ENCODE peak calls at places on chromosomes 5 and 9, in seven cellular contexts. One of them, this sample, is unnamed.

GRCh38 chr9:135355466-135356420 is 123.8 kb upstream of the PPP1R26 start:
- DNase-seq in activated naive CD4-positive, alpha-beta T cell treated with anti-CD3 and anti-CD28 coated beads for 36 hours: no peak
- DNase-seq in activated CD8-positive, alpha-beta memory T cell treated with anti-CD3 and anti-CD28 coated beads for 4 hours: no peak
- DNase-seq in C1 segment of cervical spinal cord: no peak
- DNase-seq in lower leg skin: no peak
- DNase-seq in amygdala: no peak
- DNase-seq in H9: no peak
- DNase-seq in this sample: no peak

GRCh38 chr9:86733929-86734328 is 213.4 kb downstream of the GAS1 start:
- DNase-seq in activated naive CD4-positive, alpha-beta T cell treated with anti-CD3 and anti-CD28 coated beads for 36 hours: no peak
- DNase-seq in H9: no peak
- DNase-seq in amygdala: no peak
- DNase-seq in activated CD8-positive, alpha-beta memory T cell treated with anti-CD3 and anti-CD28 coated beads for 4 hours: no peak
- DNase-seq in lower leg skin: no peak
- DNase-seq in C1 segment of cervical spinal cord: no peak
- DNase-seq in this sample: no peak

GRCh38 chr9:105742088-105742487 is 47.7 kb downstream of the TMEM38B start:
- DNase-seq in amygdala: no peak
- DNase-seq in lower leg skin: no peak
- DNase-seq in activated CD8-positive, alpha-beta memory T cell treated with anti-CD3 and anti-CD28 coated beads for 4 hours: no peak
- DNase-seq in activated naive CD4-positive, alpha-beta T cell treated with anti-CD3 and anti-CD28 coated beads for 36 hours: no peak
- DNase-seq in H9: no peak
- DNase-seq in C1 segment of cervical spinal cord: no peak
- DNase-seq in this sample: no peak

GRCh38 chr9:130050472-130050871 is 3.2 kb upstream of the GPR107 start:
- DNase-seq in activated naive CD4-positive, alpha-beta T cell treated with anti-CD3 and anti-CD28 coated beads for 36 hours: no peak
- DNase-seq in C1 segment of cervical spinal cord: no peak
- DNase-seq in lower leg skin: peak; percentile 1
- DNase-seq in activated CD8-positive, alpha-beta memory T cell treated with anti-CD3 and anti-CD28 coated beads for 4 hours: no peak
- DNase-seq in H9: no peak
- DNase-seq in amygdala: no peak
- DNase-seq in this sample: no peak

GRCh38 chr9:21817176-21817575 is 14.7 kb downstream of the MTAP start:
- DNase-seq in activated naive CD4-positive, alpha-beta T cell treated with anti-CD3 and anti-CD28 coated beads for 36 hours: no peak
- DNase-seq in activated CD8-positive, alpha-beta memory T cell treated with anti-CD3 and anti-CD28 coated beads for 4 hours: no peak
- DNase-seq in C1 segment of cervical spinal cord: no peak
- DNase-seq in lower leg skin: no peak
- DNase-seq in H9: no peak
- DNase-seq in amygdala: no peak
- DNase-seq in this sample: no peak

GRCh38 chr5:177524539-177524900 is 7.8 kb upstream of the DDX41 start:
- DNase-seq in lower leg skin: no peak
- DNase-seq in C1 segment of cervical spinal cord: no peak
- DNase-seq in H9: no peak
- DNase-seq in activated CD8-positive, alpha-beta memory T cell treated with anti-CD3 and anti-CD28 coated beads for 4 hours: no peak
- DNase-seq in activated naive CD4-positive, alpha-beta T cell treated with anti-CD3 and anti-CD28 coated beads for 36 hours: no peak
- DNase-seq in amygdala: no peak
- DNase-seq in this sample: no peak

GRCh38 chr5:2169862-2170820 is 287.4 kb upstream of the IRX4 start:
- DNase-seq in C1 segment of cervical spinal cord: no peak
- DNase-seq in lower leg skin: no peak
- DNase-seq in amygdala: no peak
- DNase-seq in activated naive CD4-positive, alpha-beta T cell treated with anti-CD3 and anti-CD28 coated beads for 36 hours: no peak
- DNase-seq in activated CD8-positive, alpha-beta memory T cell treated with anti-CD3 and anti-CD28 coated beads for 4 hours: no peak
- DNase-seq in H9: no peak
- DNase-seq in this sample: no peak

GRCh38 chr5:131393498-131393968 is 129.7 kb downstream of the CDC42SE2 start:
- DNase-seq in amygdala: no peak
- DNase-seq in C1 segment of cervical spinal cord: no peak
- DNase-seq in activated CD8-positive, alpha-beta memory T cell treated with anti-CD3 and anti-CD28 coated beads for 4 hours: no peak
- DNase-seq in activated naive CD4-positive, alpha-beta T cell treated with anti-CD3 and anti-CD28 coated beads for 36 hours: no peak
- DNase-seq in lower leg skin: no peak
- DNase-seq in H9: no peak
- DNase-seq in this sample: no peak

GRCh38 chr5:178236685-178237084 is 4.1 kb upstream of the PHYKPL start:
- DNase-seq in amygdala: no peak
- DNase-seq in lower leg skin: no peak
- DNase-seq in activated naive CD4-positive, alpha-beta T cell treated with anti-CD3 and anti-CD28 coated beads for 36 hours: no peak
- DNase-seq in activated CD8-positive, alpha-beta memory T cell treated with anti-CD3 and anti-CD28 coated beads for 4 hours: no peak
- DNase-seq in H9: no peak
- DNase-seq in C1 segment of cervical spinal cord: peak; percentile 35
- DNase-seq in this sample: no peak

GRCh38 chr5:163574477-163575440 is 69.3 kb downstream of the MAT2B start:
- DNase-seq in H9: no peak
- DNase-seq in C1 segment of cervical spinal cord: no peak
- DNase-seq in activated naive CD4-positive, alpha-beta T cell treated with anti-CD3 and anti-CD28 coated beads for 36 hours: no peak
- DNase-seq in amygdala: no peak
- DNase-seq in lower leg skin: no peak
- DNase-seq in activated CD8-positive, alpha-beta memory T cell treated with anti-CD3 and anti-CD28 coated beads for 4 hours: no peak
- DNase-seq in this sample: no peak